ENCODE peak calls at places on chromosomes 5 and 9, in five cellular contexts. E is Calu3, K is mucosa of descending colon, N is endothelial cell, H is endothelial cell of umbilical vein. B is an unnamed sample.

GRCh38 chr5:187617-188451 is 3.5 kb upstream of the LRRC14B start:
- DNase-seq in E (no peak), K (no peak), N (no peak), H (no peak), B (no peak)

GRCh38 chr9:99962685-99963261 is 56.3 kb downstream of the STX17 start:
- DNase-seq in E (no peak), K (no peak), N (no peak), H (no peak), B (no peak)

GRCh38 chr5:5377780-5378179 is 44.7 kb upstream of the ICE1 start:
- DNase-seq in E (no peak), K (no peak), N (no peak), H (no peak), B (no peak)

GRCh38 chr9:128902351-128903078 is 18.3 kb upstream of the PHYHD1 start:
- DNase-seq in E (peak), K (peak), N (no peak), H (no peak), B (peak)

GRCh38 chr5:37005252-37005651 is 128.7 kb downstream of the NIPBL start:
- DNase-seq in E (no peak), K (no peak), N (no peak), H (peak), B (no peak)

GRCh38 chr9:71663216-71663615 is 105.1 kb downstream of the CEMIP2 start:
- DNase-seq in E (no peak), K (no peak), N (no peak), H (peak), B (peak)

GRCh38 chr9:70873506-70873905 is 247.9 kb downstream of the TRPM3 start:
- DNase-seq in E (no peak), K (no peak), N (no peak), H (no peak), B (no peak)

GRCh38 chr5:72556351-72557146 is 49.3 kb upstream of the ZNF366 start:
- DNase-seq in E (peak), K (peak), N (peak), H (peak), B (no peak)

GRCh38 chr5:38871790-38872551 is 26.2 kb downstream of the OSMR start:
- DNase-seq in E (peak), K (no peak), N (no peak), H (peak), B (peak)

GRCh38 chr5:139016186-139016585 is 141.1 kb upstream of the LRRTM2 start:
- DNase-seq in E (no peak), K (no peak), N (no peak), H (no peak), B (no peak)

GRCh38 chr9:91724068-91724440 is 226.0 kb downstream of the ROR2 start:
- DNase-seq in E (no peak), K (no peak), N (no peak), H (no peak), B (no peak)

GRCh38 chr5:168328804-168329203 is 37.4 kb downstream of the WWC1 start:
- DNase-seq in E (peak), K (peak), N (peak), H (no peak), B (no peak)

GRCh38 chr5:79695501-79695900 is 5.9 kb downstream of the CMYA5 start:
- DNase-seq in E (no peak), K (no peak), N (no peak), H (no peak), B (no peak)

GRCh38 chr5:34609951-34610431 is 46.1 kb upstream of the RAI14 start:
- DNase-seq in E (no peak), K (no peak), N (no peak), H (peak), B (peak)

GRCh38 chr9:120387257-120387999 is 192.5 kb downstream of the CDK5RAP2 start:
- DNase-seq in E (no peak), K (no peak), N (no peak), H (no peak), B (no peak)

GRCh38 chr5:107541400-107541799 is 129.3 kb downstream of the EFNA5 start:
- DNase-seq in E (no peak), K (no peak), N (no peak), H (peak), B (no peak)

GRCh38 chr9:113566011-113566711 is 102.6 kb downstream of the RGS3 start:
- DNase-seq in E (no peak), K (no peak), N (no peak), H (no peak), B (no peak)

GRCh38 chr5:172793577-172794488 is 22.8 kb upstream of the DUSP1 start:
- DNase-seq in E (no peak), K (no peak), N (no peak), H (no peak), B (peak)

GRCh38 chr5:42612997-42613396 is 143.6 kb upstream of the CCDC152 start:
- DNase-seq in E (no peak), K (no peak), N (no peak), H (no peak), B (peak)

GRCh38 chr5:156699147-156699546 is 150.9 kb upstream of the PPP1R2B start:
- DNase-seq in E (no peak), K (no peak), N (no peak), H (no peak), B (no peak)

GRCh38 chr5:125446986-125447385 is 700.5 kb upstream of the ZNF608 start:
- DNase-seq in E (no peak), K (no peak), N (no peak), H (peak), B (peak)

GRCh38 chr9:116191757-116192415 is 38.3 kb downstream of the PAPPA start:
- DNase-seq in E (no peak), K (no peak), N (no peak), H (no peak), B (no peak)

GRCh38 chr9:6759114-6759977 is 1.6 kb downstream of the KDM4C start:
- DNase-seq in E (peak), K (peak), N (no peak), H (peak), B (peak)

GRCh38 chr9:83511051-83511450 is 27.1 kb downstream of the FRMD3 start:
- DNase-seq in E (no peak), K (no peak), N (no peak), H (peak), B (peak)

GRCh38 chr5:94245608-94246007 is 372.8 kb downstream of the KIAA0825 start:
- DNase-seq in E (no peak), K (no peak), N (no peak), H (no peak), B (no peak)

GRCh38 chr5:172733179-172733973 is 37.6 kb downstream of the DUSP1 start:
- DNase-seq in E (peak), K (peak), N (no peak), H (peak), B (peak)

DNA sequence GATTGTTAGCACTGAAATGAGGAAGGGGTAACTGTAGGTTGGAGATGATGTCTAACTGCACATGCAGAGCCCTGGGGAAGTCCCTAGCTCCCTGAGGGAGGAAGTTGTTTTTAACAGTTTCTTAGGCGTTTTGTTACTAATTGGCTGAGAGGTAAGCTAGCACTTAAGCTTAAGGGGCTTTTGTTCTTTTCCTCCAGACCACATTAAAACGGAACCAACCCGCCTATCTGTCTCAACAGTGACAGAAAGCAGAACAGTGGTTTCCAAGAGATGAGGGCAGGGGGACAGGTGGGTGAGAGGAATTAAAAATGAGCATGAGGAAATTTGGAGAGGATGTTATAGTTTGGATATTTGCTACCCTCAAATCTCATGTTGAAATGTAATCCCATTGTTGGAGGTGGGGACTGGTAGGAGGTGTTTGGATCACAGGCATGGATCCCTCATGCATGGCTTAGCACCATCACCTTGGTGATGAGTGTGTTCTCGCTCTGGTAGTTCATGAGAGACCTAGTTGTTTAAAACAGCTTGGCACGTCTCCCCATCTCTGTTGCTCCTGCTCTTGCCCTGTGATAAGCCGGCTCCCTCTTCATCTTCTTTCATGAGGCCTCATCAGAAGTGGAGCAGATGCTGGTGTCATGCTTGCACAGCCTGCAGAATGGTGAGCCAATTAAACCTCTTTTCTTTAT is 38.9 kb downstream of the LYRM7 start:
- DNase-seq in E (peak), K (peak), N (no peak), H (no peak), B (no peak)
- TF ChIP-seq CTCF in E (no peak), K (no peak), N (no peak), H (no peak), B (no peak)

GRCh38 chr9:85136978-85137377 is 467.4 kb downstream of the NTRK2 start:
- DNase-seq in E (no peak), K (no peak), N (no peak), H (no peak), B (no peak)
- TF ChIP-seq CTCF in E (no peak), K (no peak), N (no peak), H (no peak), B (no peak)

DNA sequence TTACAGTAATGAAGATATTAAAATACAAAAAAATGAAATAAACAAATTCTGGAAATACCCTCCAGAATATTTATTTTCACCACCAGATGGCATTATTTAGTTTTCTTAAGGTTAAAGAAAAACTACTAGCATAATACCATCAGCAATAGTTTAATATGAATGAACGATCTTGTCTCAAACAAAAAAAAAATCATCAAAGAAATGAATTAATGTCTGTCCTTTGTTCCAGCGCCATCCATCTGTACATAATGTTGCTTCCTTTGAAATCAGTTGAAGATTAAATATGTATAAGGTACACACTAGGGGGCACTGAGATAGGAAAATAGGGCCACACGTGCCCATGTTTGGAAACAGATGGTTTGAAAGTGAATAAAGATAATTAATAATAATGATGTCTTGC is 84.9 kb upstream of the SLCO6A1 start:
- DNase-seq in E (no peak), K (no peak), N (no peak), H (peak), B (peak)
- TF ChIP-seq CTCF in E (peak), K (no peak), N (peak), H (no peak), B (peak)

GRCh38 chr5:149951138-149951749 is 6.7 kb upstream of the PDE6A start:
- DNase-seq in E (no peak), K (no peak), N (no peak), H (no peak), B (no peak)
- TF ChIP-seq CTCF in E (no peak), K (no peak), N (no peak), H (no peak), B (no peak)